ENCODE peak calls at places on chromosomes 16 and 17, in seven cellular contexts. I is GM12878, N is K562, G is IMR-90, H is A549, K is H1, X is HepG2. A is an unnamed sample.

GRCh38 chr16:67278773-67279295 is 498 bp upstream of the PLEKHG4 start:
- DNase-seq in I (no peak), N (peak; percentile 94), G (no peak), H (peak; percentile 89), K (no peak), X (no peak), A (no peak)

GRCh38 chr16:15553313-15554088 is 89.5 kb downstream of the MARF1 start:
- DNase-seq in I (no peak), N (no peak), G (peak; percentile 28), H (no peak), K (no peak), X (no peak), A (no peak)

GRCh38 chr17:27265333-27265732 is 28.6 kb upstream of the WSB1 start:
- DNase-seq in I (no peak), N (no peak), G (no peak), H (peak; percentile 53), K (no peak), X (peak; percentile 88), A (no peak)

GRCh38 chr17:33580215-33580614 is 287.1 kb upstream of the ASIC2 start:
- DNase-seq in I (no peak), N (no peak), G (no peak), H (no peak), K (no peak), X (no peak), A (no peak)

GRCh38 chr17:48545539-48545938 is 630 bp upstream of the HOXB2 start:
- DNase-seq in I (no peak), N (no peak), G (peak; percentile 17), H (no peak), K (no peak), X (no peak), A (no peak)

GRCh38 chr16:88289549-88290344 is 93.0 kb upstream of the ZNF469 start:
- DNase-seq in I (no peak), N (no peak), G (no peak), H (no peak), K (no peak), X (no peak), A (no peak)

GRCh38 chr16:29775742-29776408 is 2.2 kb upstream of the ZG16 start:
- DNase-seq in I (no peak), N (peak; percentile 50), G (peak; percentile 43), H (no peak), K (no peak), X (no peak), A (no peak)

GRCh38 chr17:67139784-67140665 is 95.7 kb downstream of the CACNG1 start:
- DNase-seq in I (no peak), N (no peak), G (peak; percentile 42), H (no peak), K (no peak), X (peak; percentile 19), A (no peak)

GRCh38 chr16:29824589-29825144 is 4.4 kb downstream of the MVP start:
- DNase-seq in I (no peak), N (no peak), G (peak; percentile 91), H (peak; percentile 68), K (no peak), X (no peak), A (no peak)

GRCh38 chr16:83171396-83171795 is 544.6 kb downstream of the CDH13 start:
- DNase-seq in I (no peak), N (no peak), G (no peak), H (no peak), K (no peak), X (no peak), A (no peak)

GRCh38 chr16:19167710-19168172 is 299 bp upstream of the SYT17 start:
- DNase-seq in I (no peak), N (peak; percentile 75), G (peak; percentile 48), H (peak; percentile 80), K (peak; percentile 50), X (peak; percentile 60), A (peak; percentile 60)

GRCh38 chr16:87723224-87723619 is 42.6 kb downstream of the KLHDC4 start:
- DNase-seq in I (peak; percentile 58), N (peak; percentile 58), G (peak; percentile 97), H (no peak), K (no peak), X (no peak), A (no peak)

GRCh38 chr16:79211581-79211980 is 389.0 kb downstream of the MAF start:
- DNase-seq in I (no peak), N (no peak), G (no peak), H (no peak), K (no peak), X (no peak), A (no peak)

GRCh38 chr16:27690604-27691003 is 140.7 kb downstream of the KATNIP start:
- DNase-seq in I (no peak), N (peak; percentile 73), G (peak; percentile 5), H (no peak), K (no peak), X (peak; percentile 26), A (peak; percentile 21)

GRCh38 chr17:62869885-62870580 is 61.9 kb upstream of the MARCHF10 start:
- DNase-seq in I (no peak), N (no peak), G (peak; percentile 88), H (no peak), K (peak; percentile 33), X (no peak), A (no peak)

GRCh38 chr16:89565506-89566372 is 5.3 kb downstream of the RPL13 start:
- DNase-seq in I (no peak), N (peak; percentile 60), G (peak; percentile 44), H (peak; percentile 50), K (no peak), X (peak; percentile 57), A (peak; percentile 69)

GRCh38 chr16:30041841-30042240 is 10.8 kb upstream of the TLCD3B start:
- DNase-seq in I (no peak), N (no peak), G (peak; percentile 46), H (no peak), K (no peak), X (no peak), A (no peak)

GRCh38 chr17:41652461-41652960 is 28.1 kb upstream of the KRT17 start:
- DNase-seq in I (no peak), N (no peak), G (no peak), H (no peak), K (no peak), X (no peak), A (no peak)

GRCh38 chr17:45341389-45342158 is 24.8 kb upstream of the MAP3K14 start:
- DNase-seq in I (no peak), N (peak; percentile 81), G (peak; percentile 85), H (peak; percentile 96), K (no peak), X (peak; percentile 41), A (peak; percentile 66)

GRCh38 chr17:10604521-10604920 is 52.6 kb downstream of the MYH3 start:
- DNase-seq in I (no peak), N (no peak), G (no peak), H (no peak), K (no peak), X (no peak), A (no peak)

GRCh38 chr17:10603889-10604288 is 53.2 kb downstream of the MYH3 start:
- DNase-seq in I (no peak), N (no peak), G (no peak), H (no peak), K (no peak), X (no peak), A (no peak)

GRCh38 chr17:10606110-10606509 is 51.0 kb downstream of the MYH3 start:
- DNase-seq in I (no peak), N (no peak), G (no peak), H (no peak), K (no peak), X (no peak), A (no peak)

GRCh38 chr17:10600551-10600950 is 51.1 kb upstream of the MYH2 start:
- DNase-seq in I (no peak), N (no peak), G (peak; percentile 45), H (no peak), K (no peak), X (no peak), A (no peak)

GRCh38 chr17:10605221-10605783 is 51.8 kb downstream of the MYH3 start:
- DNase-seq in I (no peak), N (no peak), G (no peak), H (no peak), K (no peak), X (no peak), A (no peak)
- TF ChIP-seq RAD21 in I (no peak), N (no peak), G (no peak), H (no peak), K (no peak), X (no peak), A (no peak)

GRCh38 chr17:59638553-59638952 is 18.9 kb downstream of the CLTC start:
- DNase-seq in I (no peak), N (no peak), G (no peak), H (no peak), K (no peak), X (no peak), A (no peak)

GRCh38 chr17:59647288-59647687 is 27.6 kb downstream of the CLTC start:
- DNase-seq in I (no peak), N (no peak), G (no peak), H (no peak), K (no peak), X (no peak), A (no peak)

GRCh38 chr17:59643159-59643857 is 23.6 kb downstream of the CLTC start:
- DNase-seq in I (no peak), N (no peak), G (peak; percentile 61), H (no peak), K (no peak), X (no peak), A (no peak)

GRCh38 chr17:59642535-59642934 is 22.8 kb downstream of the CLTC start:
- DNase-seq in I (no peak), N (no peak), G (no peak), H (no peak), K (no peak), X (no peak), A (no peak)

GRCh38 chr17:59641799-59642484 is 22.2 kb downstream of the CLTC start:
- DNase-seq in I (peak; percentile 63), N (no peak), G (no peak), H (no peak), K (no peak), X (no peak), A (no peak)
- TF ChIP-seq CEBPB in I (no peak), N (no peak), G (no peak), H (no peak), K (no peak), X (no peak), A (no peak)

GRCh38 chr16:58421529-58421928 is 29.3 kb downstream of the GINS3 start:
- DNase-seq in I (no peak), N (no peak), G (peak; percentile 37), H (no peak), K (no peak), X (no peak), A (no peak)
- TF ChIP-seq RAD21 in I (no peak), N (no peak), G (no peak), H (no peak), K (no peak), X (no peak), A (no peak)

GRCh38 chr17:76154935-76155845 is 14.1 kb upstream of the FOXJ1 start:
- DNase-seq in I (no peak), N (no peak), G (no peak), H (no peak), K (no peak), X (no peak), A (no peak)
- TF ChIP-seq CEBPB in I (no peak), N (no peak), G (no peak), H (no peak), K (no peak), X (no peak), A (no peak)